ENCODE peak calls at places on chromosome 22, in seven cellular contexts. D is GM12891; E is D341Med; N is cardiac septum; C is stimulated activated CD8-positive, alpha-beta memory T cell treated with anti-CD3 and anti-CD28 coated beads, Interleukin-15, amount 100 ng/mL, for 4 hours; A is MM.1S; I is esophagus squamous epithelium. X is an unnamed sample.

GRCh38 chr22:50008151-50009040 is 4.2 kb downstream of the IL17REL start:
- DNase-seq in I (no peak), A (no peak), C (no peak), N (peak), D (no peak), E (no peak), X (no peak)

GRCh38 chr22:30921108-30921507 is 47.5 kb downstream of the MORC2 start:
- DNase-seq in A (no peak), D (no peak), I (no peak), N (peak), C (no peak), E (peak), X (no peak)

GRCh38 chr22:47837703-47838102 is 1075.3 kb downstream of the TBC1D22A start:
- DNase-seq in I (no peak), A (peak), D (no peak), E (no peak), N (peak), C (no peak), X (no peak)

GRCh38 chr22:19554834-19555404 is 30.7 kb upstream of the CLDN5 start:
- DNase-seq in N (no peak), A (no peak), I (no peak), E (no peak), D (no peak), C (no peak), X (peak)

GRCh38 chr22:27378343-27378800 is 423.2 kb downstream of the MN1 start:
- DNase-seq in D (no peak), C (no peak), N (no peak), E (no peak), I (no peak), A (no peak), X (no peak)

GRCh38 chr22:39282642-39283311 is 36.6 kb downstream of the RPL3 start:
- DNase-seq in E (no peak), N (no peak), A (no peak), C (no peak), D (no peak), I (no peak), X (peak)

GRCh38 chr22:41092847-41093371 is 517 bp downstream of the EP300 start:
- DNase-seq in D (no peak), C (no peak), A (peak), N (no peak), I (no peak), E (peak), X (no peak)

GRCh38 chr22:41411021-41411851 is 29.5 kb downstream of the TEF start:
- DNase-seq in C (no peak), I (no peak), E (no peak), N (no peak), A (no peak), D (no peak), X (no peak)

GRCh38 chr22:20206709-20207215 is 55.9 kb upstream of the CCDC188 start:
- DNase-seq in I (no peak), D (no peak), N (no peak), E (no peak), A (no peak), C (no peak), X (no peak)

GRCh38 chr22:29716814-29717213 is 3.0 kb upstream of the CABP7 start:
- DNase-seq in E (no peak), D (no peak), I (no peak), A (peak), C (no peak), N (no peak), X (peak)

GRCh38 chr22:17754233-17754925 is 19.9 kb downstream of the BID start:
- DNase-seq in N (no peak), I (no peak), A (no peak), C (no peak), D (no peak), E (peak), X (peak)

GRCh38 chr22:20203142-20204099 is 52.6 kb upstream of the CCDC188 start:
- DNase-seq in C (no peak), A (no peak), N (no peak), E (no peak), I (no peak), D (no peak), X (peak)

GRCh38 chr22:27397948-27398330 is 403.6 kb downstream of the MN1 start:
- DNase-seq in N (no peak), C (no peak), I (no peak), D (no peak), E (no peak), A (no peak), X (no peak)

GRCh38 chr22:32814289-32814865 is 12.9 kb downstream of the TIMP3 start:
- DNase-seq in N (no peak), D (no peak), I (no peak), A (no peak), C (no peak), E (no peak), X (no peak)

GRCh38 chr22:36773935-36774334 is 2.0 kb downstream of the IFT27 start:
- DNase-seq in I (no peak), A (peak), D (no peak), N (no peak), E (no peak), C (no peak), X (no peak)

GRCh38 chr22:24952837-24953293 is 349 bp downstream of the KIAA1671 start:
- DNase-seq in E (no peak), C (no peak), D (peak), N (no peak), I (no peak), A (no peak), X (no peak)

GRCh38 chr22:23269441-23270211 is 89.3 kb downstream of the BCR start:
- DNase-seq in I (no peak), E (no peak), C (no peak), A (no peak), D (no peak), N (no peak), X (no peak)